ENCODE peak calls at places on chromosomes 11 and 22, in five cellular contexts. D is osteoblast, W is upper lobe of right lung, T is transverse colon, S is PC-3. H is an unnamed sample.

GRCh38 chr11:111368285-111368560 is 10.9 kb downstream of the POU2AF1 start:
- DNase-seq in D (no peak), W (no peak), S (no peak), T (no peak), H (no peak)

GRCh38 chr22:41446057-41446501 is 522 bp downstream of the TOB2 start:
- DNase-seq in W (peak), T (peak), S (no peak), D (peak), H (no peak)

GRCh38 chr11:62710001-62710345 is 2.5 kb downstream of the GNG3 start:
- DNase-seq in D (peak), T (no peak), W (peak), S (no peak), H (no peak)

GRCh38 chr11:9922806-9923205 is 258.9 kb downstream of the SWAP70 start:
- DNase-seq in D (peak), W (no peak), S (no peak), T (no peak), H (no peak)

GRCh38 chr11:34640050-34640971 is 19.4 kb downstream of the EHF start:
- DNase-seq in T (peak), W (peak), D (no peak), S (peak), H (no peak)

GRCh38 chr11:99015634-99016454 is 4.9 kb upstream of the CNTN5 start:
- DNase-seq in D (peak), S (peak), T (no peak), W (no peak), H (no peak)

GRCh38 chr11:43923327-43924111 is 18.9 kb upstream of the C11orf96 start:
- DNase-seq in T (no peak), S (peak), D (peak), W (no peak), H (peak)

GRCh38 chr11:19714387-19715363 is 2.0 kb downstream of the NAV2 start:
- DNase-seq in D (peak), S (peak), T (no peak), W (peak), H (no peak)

GRCh38 chr11:130487390-130488186 is 39.1 kb downstream of the ADAMTS15 start:
- DNase-seq in T (no peak), D (no peak), W (no peak), S (no peak), H (no peak)

GRCh38 chr11:99432677-99433076 is 411.9 kb downstream of the CNTN5 start:
- DNase-seq in T (no peak), W (no peak), D (no peak), S (no peak), H (no peak)

GRCh38 chr11:132941024-132941646 is 591.2 kb downstream of the OPCML start:
- DNase-seq in S (peak), T (no peak), D (no peak), W (no peak), H (no peak)

GRCh38 chr11:75055511-75055910 is 41.2 kb downstream of the OR2AT4 start:
- DNase-seq in W (no peak), S (no peak), T (no peak), D (no peak), H (no peak)

GRCh38 chr11:134069426-134069921 is 602 bp downstream of the JAM3 start:
- DNase-seq in D (peak), S (no peak), T (no peak), W (no peak), H (no peak)

GRCh38 chr11:15819679-15820286 is 536.6 kb downstream of the SOX6 start:
- DNase-seq in T (peak), D (peak), W (peak), S (peak), H (peak)
- TF ChIP-seq CTCF in T (peak), D (peak), W (peak), S (peak), H (peak)

GRCh38 chr11:65806972-65807371 is 20.1 kb downstream of the OVOL1 start:
- DNase-seq in D (no peak), T (no peak), W (no peak), S (no peak), H (no peak)

GRCh38 chr11:65810046-65810868 is 23.4 kb downstream of the OVOL1 start:
- DNase-seq in W (no peak), T (no peak), S (no peak), D (no peak), H (no peak)

GRCh38 chr11:65811764-65812475 is 21.8 kb upstream of the SNX32 start:
- DNase-seq in S (no peak), W (peak), T (no peak), D (no peak), H (no peak)

GRCh38 chr11:65809496-65809895 is 22.6 kb downstream of the OVOL1 start:
- DNase-seq in S (no peak), D (no peak), T (no peak), W (no peak), H (no peak)

GRCh38 chr11:65808744-65809341 is 22.0 kb downstream of the OVOL1 start:
- DNase-seq in W (no peak), S (no peak), T (no peak), D (no peak), H (no peak)
- H3K27ac ChIP-seq in W (no peak), S (no peak), T (no peak), D (no peak), H (no peak)

GRCh38 chr11:58685973-58686720 is 45.6 kb downstream of the GLYAT start:
- DNase-seq in D (no peak), S (no peak), T (no peak), W (no peak), H (no peak)

GRCh38 chr11:58691675-58692074 is 40.1 kb downstream of the GLYAT start:
- DNase-seq in T (no peak), S (no peak), D (no peak), W (no peak), H (no peak)

GRCh38 chr11:58688779-58689503 is 42.8 kb downstream of the GLYAT start:
- DNase-seq in S (peak), W (no peak), D (no peak), T (no peak), H (no peak)
- TF ChIP-seq CTCF in S (no peak), W (no peak), D (no peak), T (no peak), H (no peak)

GRCh38 chr11:76772783-76773106 is 10.4 kb upstream of the TSKU start:
- DNase-seq in D (no peak), S (no peak), T (no peak), W (no peak), H (no peak)

GRCh38 chr11:76770642-76771445 is 12.3 kb upstream of the TSKU start:
- DNase-seq in T (peak), W (no peak), D (peak), S (peak), H (no peak)

GRCh38 chr11:76769645-76770586 is 13.2 kb upstream of the TSKU start:
- DNase-seq in D (no peak), T (peak), S (peak), W (peak), H (no peak)

GRCh38 chr11:76772100-76772782 is 10.9 kb upstream of the TSKU start:
- DNase-seq in D (peak), T (no peak), W (no peak), S (no peak), H (no peak)

GRCh38 chr11:76771446-76772099 is 11.6 kb upstream of the TSKU start:
- DNase-seq in W (no peak), T (no peak), D (no peak), S (no peak), H (no peak)
- H3K27ac ChIP-seq in W (peak), T (peak), D (peak), S (peak), H (no peak)

GRCh38 chr22:32746715-32747114 is 54.8 kb upstream of the TIMP3 start:
- DNase-seq in W (no peak), S (no peak), T (no peak), D (no peak), H (no peak)
- TF ChIP-seq CTCF in W (no peak), S (no peak), T (no peak), D (no peak), H (no peak)

DNA sequence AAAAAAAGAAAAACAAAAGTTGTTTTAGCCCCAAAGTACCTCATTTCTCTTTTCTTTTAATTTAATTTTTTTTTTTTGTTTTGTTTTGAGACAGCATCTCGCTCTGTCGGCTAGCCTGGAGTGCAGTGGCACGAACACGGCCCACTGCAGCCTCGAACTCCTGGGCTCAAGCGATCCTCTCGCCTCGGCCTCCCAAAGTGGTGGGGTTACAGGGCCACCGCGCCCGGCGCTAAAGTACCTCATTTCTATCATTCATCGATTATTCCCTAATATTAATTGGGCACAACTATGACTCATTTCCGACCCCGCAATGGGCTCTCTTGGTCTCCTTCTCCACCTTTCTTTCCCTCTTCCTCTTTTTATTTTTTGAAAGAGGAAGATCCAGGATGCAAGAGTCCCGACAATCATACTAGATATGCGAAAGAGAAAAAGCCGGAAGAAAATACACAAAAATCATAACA is 521 bp upstream of the AIP start:
- DNase-seq in T (no peak), D (no peak), W (no peak), S (no peak), H (no peak)
- H3K27ac ChIP-seq in T (peak), D (peak), W (peak), S (no peak), H (peak)

DNA sequence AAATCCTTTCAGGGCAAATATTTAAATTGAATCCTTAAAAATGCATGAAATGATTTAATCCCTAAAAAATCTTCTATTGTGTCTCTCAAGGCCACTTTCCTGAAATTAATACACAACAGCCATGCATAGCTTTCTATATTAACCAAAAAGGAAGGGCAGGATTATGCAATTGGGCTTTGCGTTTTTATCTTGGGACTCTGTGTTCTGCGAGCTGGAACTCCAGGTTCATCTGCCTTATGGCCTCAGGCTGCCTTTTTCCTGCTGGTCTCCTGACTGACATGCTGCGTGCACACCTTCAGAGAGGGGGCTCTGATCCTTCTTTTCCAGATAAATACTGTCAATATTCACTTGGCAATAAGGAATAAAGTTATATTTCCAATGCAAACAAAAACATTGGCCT is 141.7 kb upstream of the GRIA4 start:
- DNase-seq in T (no peak), S (no peak), D (no peak), W (no peak), H (no peak)
- TF ChIP-seq CTCF in T (no peak), S (no peak), D (no peak), W (no peak), H (no peak)

DNA sequence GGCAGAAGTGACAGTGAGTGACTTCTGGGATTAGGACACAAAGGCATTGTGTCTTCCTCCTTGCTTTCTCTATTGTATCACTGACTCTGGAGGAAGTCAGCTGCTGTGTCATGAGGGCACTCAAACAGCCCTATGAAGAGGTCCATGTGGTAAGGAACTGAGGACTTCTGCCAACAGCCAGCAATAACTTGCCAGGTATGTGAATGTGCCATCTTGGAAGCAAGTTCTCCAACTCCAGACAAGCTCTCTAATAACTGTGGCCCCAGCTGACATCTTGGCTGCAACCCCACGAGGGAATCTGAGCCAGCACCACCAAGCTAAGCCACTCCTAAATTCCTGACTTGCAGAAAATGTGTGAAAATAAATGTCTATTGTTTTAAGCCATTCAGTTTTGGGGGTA is 83.6 kb upstream of the ZBED5 start:
- DNase-seq in S (no peak), W (no peak), D (no peak), T (no peak), H (no peak)
- H3K27ac ChIP-seq in S (no peak), W (no peak), D (no peak), T (no peak), H (no peak)

H was measured in dorsolateral prefrontal cortex.